ENCODE peak calls at places on chromosomes 16 and 17, in five cellular contexts. One of them, this sample, is unnamed.

GRCh38 chr16:78488461-78488860 is 389.0 kb downstream of the WWOX start:
- DNase-seq in nephron progenitor cell: no peak
- DNase-seq in breast epithelium: no peak
- DNase-seq in activated CD8-positive, alpha-beta memory T cell treated with anti-CD3 and anti-CD28 coated beads for 24 hours: no peak
- DNase-seq in lower lobe of right lung: no peak
- DNase-seq in this sample: no peak

GRCh38 chr16:85419503-85420408 is 193.4 kb upstream of the GSE1 start:
- DNase-seq in lower lobe of right lung: peak; percentile 24
- DNase-seq in activated CD8-positive, alpha-beta memory T cell treated with anti-CD3 and anti-CD28 coated beads for 24 hours: peak; percentile 43
- DNase-seq in breast epithelium: no peak
- DNase-seq in nephron progenitor cell: peak; percentile 3
- DNase-seq in this sample: no peak

GRCh38 chr17:45410144-45411091 is 22.3 kb downstream of the ARHGAP27 start:
- DNase-seq in lower lobe of right lung: peak; percentile 73
- DNase-seq in activated CD8-positive, alpha-beta memory T cell treated with anti-CD3 and anti-CD28 coated beads for 24 hours: peak; percentile 88
- DNase-seq in breast epithelium: no peak
- DNase-seq in nephron progenitor cell: no peak
- DNase-seq in this sample: no peak

GRCh38 chr16:12149971-12150370 is 173.4 kb downstream of the SNX29 start:
- DNase-seq in lower lobe of right lung: no peak
- DNase-seq in breast epithelium: no peak
- DNase-seq in activated CD8-positive, alpha-beta memory T cell treated with anti-CD3 and anti-CD28 coated beads for 24 hours: no peak
- DNase-seq in nephron progenitor cell: no peak
- DNase-seq in this sample: no peak

GRCh38 chr16:73179671-73180370 is 131.9 kb upstream of the ZFHX3 start:
- DNase-seq in activated CD8-positive, alpha-beta memory T cell treated with anti-CD3 and anti-CD28 coated beads for 24 hours: no peak
- DNase-seq in lower lobe of right lung: no peak
- DNase-seq in breast epithelium: no peak
- DNase-seq in nephron progenitor cell: peak; percentile 25
- DNase-seq in this sample: no peak

GRCh38 chr17:49069585-49070273 is 62.8 kb upstream of the B4GALNT2 start:
- DNase-seq in activated CD8-positive, alpha-beta memory T cell treated with anti-CD3 and anti-CD28 coated beads for 24 hours: no peak
- DNase-seq in lower lobe of right lung: no peak
- DNase-seq in nephron progenitor cell: no peak
- DNase-seq in breast epithelium: no peak
- DNase-seq in this sample: no peak

GRCh38 chr17:78915872-78916632 is 9.1 kb downstream of the TIMP2 start:
- DNase-seq in activated CD8-positive, alpha-beta memory T cell treated with anti-CD3 and anti-CD28 coated beads for 24 hours: peak; percentile 68
- DNase-seq in nephron progenitor cell: no peak
- DNase-seq in lower lobe of right lung: peak; percentile 70
- DNase-seq in breast epithelium: no peak
- DNase-seq in this sample: no peak

GRCh38 chr16:1093284-1094123 is 2.5 kb downstream of the C1QTNF8 start:
- DNase-seq in lower lobe of right lung: no peak
- DNase-seq in breast epithelium: no peak
- DNase-seq in nephron progenitor cell: no peak
- DNase-seq in activated CD8-positive, alpha-beta memory T cell treated with anti-CD3 and anti-CD28 coated beads for 24 hours: no peak
- DNase-seq in this sample: no peak

GRCh38 chr17:74176546-74177001 is 26.9 kb upstream of the RPL38 start:
- DNase-seq in lower lobe of right lung: peak; percentile 58
- DNase-seq in nephron progenitor cell: peak; percentile 77
- DNase-seq in breast epithelium: no peak
- DNase-seq in activated CD8-positive, alpha-beta memory T cell treated with anti-CD3 and anti-CD28 coated beads for 24 hours: peak; percentile 74
- DNase-seq in this sample: no peak